ENCODE peak calls at places on chromosome 11, in nine cellular contexts. Q is A549, T is GM12892, V is upper lobe of left lung, U is lower leg skin, R is sigmoid colon, G is HCT116, O is tibial nerve, C is prostate gland. Y is an unnamed sample.

GRCh38 chr11:57645716-57646085 is 4.0 kb downstream of the YPEL4 start:
- DNase-seq in Q (no peak), T (no peak), V (no peak), U (no peak), R (no peak), G (no peak), O (no peak), C (no peak), Y (no peak)

GRCh38 chr11:105821366-105821765 is 200.7 kb downstream of the MSANTD4 start:
- DNase-seq in Q (no peak), T (no peak), V (no peak), U (no peak), R (no peak), G (no peak), O (no peak), C (no peak), Y (no peak)

GRCh38 chr11:103586756-103587155 is 449.7 kb upstream of the DDI1 start:
- DNase-seq in Q (no peak), T (no peak), V (no peak), U (no peak), R (no peak), G (no peak), O (no peak), C (no peak), Y (no peak)

GRCh38 chr11:64100345-64100744 is 64.6 kb downstream of the FLRT1 start:
- DNase-seq in Q (no peak), T (peak), V (no peak), U (no peak), R (no peak), G (no peak), O (no peak), C (no peak), Y (no peak)

GRCh38 chr11:32426819-32427615 is 8.3 kb downstream of the WT1 start:
- DNase-seq in Q (no peak), T (no peak), V (no peak), U (no peak), R (no peak), G (no peak), O (no peak), C (no peak), Y (no peak)

GRCh38 chr11:93591247-93591898 is 48.2 kb upstream of the SMCO4 start:
- DNase-seq in Q (no peak), T (no peak), V (no peak), U (no peak), R (no peak), G (peak), O (no peak), C (no peak), Y (no peak)

GRCh38 chr11:33319965-33320813 is 63.0 kb downstream of the HIPK3 start:
- DNase-seq in Q (no peak), T (no peak), V (no peak), U (no peak), R (no peak), G (no peak), O (no peak), C (no peak), Y (no peak)

GRCh38 chr11:66545701-66546367 is at the start of gene ZDHHC24:
- DNase-seq in Q (peak), T (peak), V (peak), U (peak), R (peak), G (peak), O (peak), C (peak), Y (peak)

GRCh38 chr11:117180661-117181585 is 2.4 kb downstream of the SIDT2 start:
- DNase-seq in Q (peak), T (no peak), V (peak), U (peak), R (peak), G (peak), O (peak), C (peak), Y (peak)

GRCh38 chr11:19918302-19919049 is 205.8 kb downstream of the NAV2 start:
- DNase-seq in Q (no peak), T (no peak), V (no peak), U (no peak), R (no peak), G (no peak), O (no peak), C (no peak), Y (no peak)

GRCh38 chr11:85540181-85540580 is 87.0 kb downstream of the DLG2 start:
- DNase-seq in Q (no peak), T (no peak), V (no peak), U (no peak), R (no peak), G (no peak), O (no peak), C (no peak), Y (no peak)

GRCh38 chr11:43515090-43515489 is 156.4 kb downstream of the TTC17 start:
- DNase-seq in Q (peak), T (no peak), V (no peak), U (no peak), R (no peak), G (no peak), O (no peak), C (no peak), Y (peak)

GRCh38 chr11:35112846-35113105 is 26.2 kb upstream of the CD44 start:
- DNase-seq in Q (no peak), T (no peak), V (no peak), U (no peak), R (no peak), G (no peak), O (no peak), C (no peak), Y (no peak)

GRCh38 chr11:19683862-19684491 is 28.7 kb upstream of the NAV2 start:
- DNase-seq in Q (no peak), T (no peak), V (no peak), U (no peak), R (no peak), G (no peak), O (no peak), C (no peak), Y (no peak)

GRCh38 chr11:132249256-132249655 is 878.8 kb downstream of the NTM start:
- DNase-seq in Q (no peak), T (no peak), V (no peak), U (no peak), R (no peak), G (no peak), O (no peak), C (no peak), Y (no peak)

GRCh38 chr11:96680515-96680914 is 290.7 kb downstream of the JRKL start:
- DNase-seq in Q (no peak), T (no peak), V (no peak), U (no peak), R (no peak), G (no peak), O (no peak), C (no peak), Y (no peak)

GRCh38 chr11:73950869-73951710 is at the start of gene DNAJB13:
- DNase-seq in Q (peak), T (peak), V (peak), U (no peak), R (peak), G (peak), O (no peak), C (peak), Y (peak)

GRCh38 chr11:114256898-114257286 is 39.3 kb upstream of the NNMT start:
- DNase-seq in Q (no peak), T (no peak), V (no peak), U (no peak), R (peak), G (no peak), O (no peak), C (no peak), Y (no peak)

GRCh38 chr11:74008373-74009229 is at the start of gene UCP3:
- DNase-seq in Q (no peak), T (no peak), V (no peak), U (no peak), R (peak), G (no peak), O (no peak), C (no peak), Y (no peak)

GRCh38 chr11:1217151-1217550 is 5.7 kb upstream of the MUC5B start:
- DNase-seq in Q (no peak), T (peak), V (no peak), U (no peak), R (peak), G (no peak), O (no peak), C (no peak), Y (no peak)

GRCh38 chr11:1219446-1219835 is 3.4 kb upstream of the MUC5B start:
- DNase-seq in Q (no peak), T (peak), V (no peak), U (no peak), R (peak), G (no peak), O (no peak), C (no peak), Y (peak)

GRCh38 chr11:1219836-1220810 is 2.7 kb upstream of the MUC5B start:
- DNase-seq in Q (peak), T (peak), V (no peak), U (no peak), R (peak), G (no peak), O (no peak), C (peak), Y (no peak)

GRCh38 chr11:1218788-1219445 is 3.9 kb upstream of the MUC5B start:
- DNase-seq in Q (no peak), T (peak), V (no peak), U (no peak), R (peak), G (no peak), O (no peak), C (no peak), Y (peak)

DNA sequence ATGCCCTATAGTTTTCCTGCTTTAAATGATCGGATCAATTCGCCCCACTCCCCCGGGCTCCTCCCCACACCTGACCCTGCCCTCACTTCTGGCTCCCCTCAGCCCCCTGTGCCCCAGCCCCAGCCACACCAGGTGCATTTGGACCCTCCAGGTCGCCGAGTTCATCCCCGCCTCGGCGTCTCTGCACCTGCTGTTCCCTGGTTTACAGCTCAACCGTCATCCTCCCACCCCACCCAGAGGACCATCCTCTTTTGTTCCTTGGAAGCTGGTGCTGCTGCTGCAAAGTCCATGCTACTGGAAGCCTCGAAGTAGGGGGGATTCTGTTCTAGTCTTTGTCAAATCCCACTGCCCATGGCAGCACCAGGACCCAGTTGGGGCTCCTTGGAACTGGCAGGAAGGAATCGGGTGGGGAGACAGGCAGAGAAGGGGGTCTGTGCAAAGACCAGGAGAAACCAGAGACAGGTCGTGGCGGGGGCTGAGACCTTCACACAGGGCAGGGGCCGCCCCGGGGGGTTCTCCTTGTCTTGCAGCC is 4.5 kb upstream of the MUC5B start:
- DNase-seq in Q (no peak), T (peak), V (no peak), U (no peak), R (peak), G (no peak), O (no peak), C (no peak), Y (no peak)
- TF ChIP-seq POLR2A in Q (no peak), T (no peak), V (no peak), U (no peak), R (no peak), G (no peak), O (no peak), C (no peak), Y (no peak)

DNA sequence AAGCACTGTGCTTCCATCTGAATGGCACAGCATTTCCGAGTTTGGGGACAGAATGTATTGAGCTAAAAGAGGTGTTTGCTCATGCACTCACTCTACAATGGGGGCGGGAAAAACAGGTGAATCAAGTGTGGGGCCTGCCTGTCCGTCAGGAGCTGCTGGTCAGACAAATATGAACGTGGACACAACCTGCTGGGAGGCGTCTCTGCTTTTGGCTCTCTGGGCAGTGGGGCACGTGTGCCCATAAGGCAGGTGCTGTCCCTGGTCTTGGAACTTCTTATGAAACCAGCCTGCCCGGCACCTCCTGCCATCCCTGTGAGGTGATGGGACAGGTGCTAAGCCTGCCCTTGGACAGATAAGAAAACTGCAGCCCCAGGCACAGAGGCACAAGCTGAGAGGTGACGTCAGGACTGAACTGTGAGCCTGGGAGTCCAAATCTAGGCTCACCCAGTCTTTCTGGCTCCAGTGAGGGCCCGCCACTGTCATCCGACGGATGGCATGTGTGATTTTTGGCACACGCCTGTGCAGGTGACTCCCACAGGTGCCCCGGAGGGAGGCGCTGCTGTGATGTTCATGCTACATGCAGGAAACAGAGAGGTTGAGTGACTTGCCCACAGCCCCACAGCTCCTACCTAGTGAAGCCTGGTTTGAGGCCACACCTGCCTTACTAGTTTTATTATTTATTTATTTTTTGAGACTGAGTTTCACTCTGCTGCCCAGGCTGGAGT is 51.6 kb downstream of the SMIM38 start:
- DNase-seq in Q (no peak), T (no peak), V (peak), U (no peak), R (no peak), G (no peak), O (no peak), C (no peak), Y (no peak)
- TF ChIP-seq POLR2A in Q (no peak), T (no peak), V (no peak), U (no peak), R (no peak), G (no peak), O (no peak), C (no peak), Y (no peak)

DNA sequence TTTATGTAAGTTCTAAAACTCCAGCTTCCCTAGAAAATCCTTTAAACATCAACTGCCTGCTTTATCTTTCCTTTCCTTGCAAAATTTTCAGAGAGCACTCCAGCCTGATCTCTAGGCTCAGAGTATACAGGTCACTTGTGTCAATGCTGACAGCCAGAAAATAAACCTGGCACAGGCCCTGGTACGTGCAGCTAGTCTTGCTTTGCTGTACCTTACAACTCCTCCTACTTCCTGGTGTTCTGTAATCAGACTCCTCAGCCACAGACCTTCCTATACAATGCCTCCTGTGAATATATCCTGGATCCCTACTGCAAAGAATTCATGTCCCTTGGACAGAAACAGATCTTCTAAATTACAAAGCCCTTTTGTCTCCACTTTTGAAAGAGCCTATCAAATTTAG is 24.2 kb upstream of the TMEM123 start:
- DNase-seq in Q (no peak), T (no peak), V (peak), U (peak), R (no peak), G (no peak), O (no peak), C (peak), Y (peak)
- TF ChIP-seq POLR2A in Q (no peak), T (no peak), V (no peak), U (no peak), R (no peak), G (no peak), O (no peak), C (no peak), Y (no peak)

GRCh38 chr11:203056-203944 is 3.9 kb downstream of the BET1L start:
- DNase-seq in Q (no peak), T (no peak), V (peak), U (peak), R (no peak), G (no peak), O (no peak), C (peak), Y (peak)
- TF ChIP-seq POLR2A in Q (no peak), T (no peak), V (no peak), U (no peak), R (no peak), G (no peak), O (no peak), C (no peak), Y (no peak)

DNA sequence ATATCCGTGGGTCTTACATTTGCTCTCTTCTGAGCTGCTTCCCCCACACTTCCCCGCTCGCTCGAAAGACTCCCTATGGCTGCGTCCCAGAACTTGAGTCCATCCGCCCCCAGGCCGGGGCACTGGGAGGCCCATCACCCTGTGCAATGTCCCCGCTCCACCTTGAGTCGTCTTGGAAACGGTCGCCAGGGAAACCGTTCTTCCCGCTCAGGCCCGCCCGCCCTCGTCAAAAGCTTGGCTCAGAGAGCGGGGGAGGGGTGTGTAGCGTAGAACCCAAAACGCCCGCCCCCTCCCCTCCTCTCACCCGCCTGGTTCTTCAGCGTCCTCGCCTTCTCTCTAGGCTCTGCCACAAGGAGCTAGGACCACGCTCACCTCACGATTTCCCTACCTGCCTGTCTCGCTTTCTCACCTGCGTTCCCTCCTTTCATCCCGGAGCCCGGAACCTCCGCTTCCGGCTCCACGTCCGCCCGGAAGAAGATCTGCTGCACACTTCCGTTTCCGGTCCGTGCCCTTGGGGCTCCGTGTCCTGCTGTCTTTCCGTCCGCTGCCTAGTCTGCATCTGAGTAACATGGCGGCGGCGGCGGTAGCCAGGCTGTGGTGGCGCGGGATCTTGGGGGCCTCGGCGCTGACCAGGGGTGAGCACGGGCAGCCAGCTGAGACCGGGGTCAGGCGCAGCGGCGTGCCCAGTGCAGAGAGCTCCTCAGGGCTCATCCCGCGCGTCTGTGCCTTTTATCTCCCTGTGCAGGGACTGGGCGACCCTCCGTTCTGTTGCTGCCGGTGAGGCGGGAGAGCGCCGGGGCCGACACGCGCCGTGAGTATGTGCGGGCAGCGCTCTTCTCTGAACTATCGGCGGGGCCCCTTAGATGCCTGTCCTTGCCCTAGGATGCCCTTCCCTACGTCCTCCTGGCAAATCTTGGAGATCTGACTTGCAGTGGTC is at the start of the genes KBTBD4 and NDUFS3:
- DNase-seq in Q (peak), T (peak), V (peak), U (peak), R (peak), G (peak), O (peak), C (peak), Y (peak)
- TF ChIP-seq POLR2A in Q (peak), T (peak), V (no peak), U (no peak), R (peak), G (peak), O (peak), C (peak), Y (no peak)

DNA sequence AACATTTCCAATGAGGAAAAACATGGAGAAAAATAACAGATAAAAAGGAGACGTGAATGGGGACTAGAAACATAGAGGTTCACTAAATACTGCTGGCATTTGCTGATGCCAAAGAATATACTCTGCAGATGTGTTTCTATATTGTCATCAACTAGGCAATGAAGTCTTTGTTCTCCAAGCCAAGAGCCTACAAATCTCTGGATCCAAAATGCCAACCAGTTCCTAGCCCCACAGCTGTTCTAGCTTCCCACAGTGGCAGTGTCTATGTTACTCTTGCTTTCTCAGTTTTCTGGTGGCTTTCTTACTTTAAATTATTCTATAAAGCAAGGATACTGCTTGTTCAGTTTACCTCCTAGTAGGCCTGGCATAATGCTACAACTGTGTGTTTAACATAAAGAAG is 977.9 kb upstream of the CCDC90B start:
- DNase-seq in Q (no peak), T (no peak), V (no peak), U (no peak), R (no peak), G (no peak), O (no peak), C (no peak), Y (no peak)
- TF ChIP-seq POLR2A in Q (no peak), T (no peak), V (no peak), U (no peak), R (no peak), G (no peak), O (no peak), C (no peak), Y (no peak)

GRCh38 chr11:1858154-1858553 is 5.3 kb downstream of the LSP1 start:
- DNase-seq in Q (no peak), T (no peak), V (no peak), U (no peak), R (no peak), G (no peak), O (no peak), C (no peak), Y (no peak)

GRCh38 chr11:1856306-1857005 is 3.6 kb downstream of the LSP1 start:
- DNase-seq in Q (no peak), T (no peak), V (no peak), U (no peak), R (no peak), G (no peak), O (no peak), C (no peak), Y (no peak)

GRCh38 chr11:1857064-1857463 is 4.2 kb downstream of the LSP1 start:
- DNase-seq in Q (no peak), T (no peak), V (no peak), U (no peak), R (no peak), G (no peak), O (no peak), C (no peak), Y (no peak)

GRCh38 chr11:1860108-1860507 is 7.2 kb downstream of the LSP1 start:
- DNase-seq in Q (no peak), T (no peak), V (no peak), U (no peak), R (no peak), G (no peak), O (no peak), C (no peak), Y (no peak)

GRCh38 chr11:1858576-1858975 is 5.7 kb downstream of the LSP1 start:
- DNase-seq in Q (no peak), T (no peak), V (no peak), U (no peak), R (no peak), G (no peak), O (no peak), C (no peak), Y (no peak)
- TF ChIP-seq POLR2A in Q (no peak), T (peak), V (no peak), U (no peak), R (no peak), G (no peak), O (no peak), C (no peak), Y (no peak)

GRCh38 chr11:2524446-2525165 is 79.8 kb downstream of the KCNQ1 start:
- DNase-seq in Q (no peak), T (peak), V (peak), U (peak), R (peak), G (no peak), O (no peak), C (no peak), Y (peak)

GRCh38 chr11:2522636-2523255 is 77.9 kb downstream of the KCNQ1 start:
- DNase-seq in Q (no peak), T (peak), V (peak), U (peak), R (peak), G (no peak), O (no peak), C (no peak), Y (peak)

GRCh38 chr11:2525166-2525861 is 80.5 kb downstream of the KCNQ1 start:
- DNase-seq in Q (no peak), T (peak), V (peak), U (no peak), R (peak), G (no peak), O (no peak), C (no peak), Y (peak)

GRCh38 chr11:2521681-2522630 is 77.1 kb downstream of the KCNQ1 start:
- DNase-seq in Q (no peak), T (peak), V (peak), U (peak), R (peak), G (no peak), O (no peak), C (no peak), Y (peak)

GRCh38 chr11:2523821-2524391 is 79.1 kb downstream of the KCNQ1 start:
- DNase-seq in Q (no peak), T (peak), V (peak), U (peak), R (peak), G (no peak), O (no peak), C (no peak), Y (no peak)
- TF ChIP-seq POLR2A in Q (no peak), T (no peak), V (no peak), U (no peak), R (no peak), G (no peak), O (no peak), C (no peak), Y (no peak)

Y was measured in body of pancreas.